ENCODE peak calls at places on chromosome 15, in nine cellular contexts. W is A549; O is Panc1; Y is WTC11; Q is CD4-positive, alpha-beta T cell; R is mucosa of gallbladder; P is mesothelial cell of epicardium; K is fibroblast of the conjunctiva; C is effector CD4-positive, alpha-beta T cell. A is an unnamed sample.

GRCh38 chr15:72983812-72984211 is 68.5 kb upstream of the NEO1 start:
- DNase-seq in W (no peak), O (no peak), Y (no peak), Q (no peak), R (no peak), P (no peak), K (no peak), C (no peak), A (no peak)

GRCh38 chr15:84594617-84595290 is 6.1 kb upstream of the ZSCAN2 start:
- DNase-seq in W (no peak), O (no peak), Y (no peak), Q (no peak), R (no peak), P (no peak), K (no peak), C (no peak), A (no peak)

GRCh38 chr15:70099966-70100494 is 2.3 kb upstream of the TLE3 start:
- DNase-seq in W (peak; percentile 33), O (no peak), Y (no peak), Q (no peak), R (no peak), P (no peak), K (no peak), C (no peak), A (no peak)

GRCh38 chr15:34214135-34214534 is 4.2 kb upstream of the KATNBL1 start:
- DNase-seq in W (no peak), O (no peak), Y (peak; percentile 50), Q (no peak), R (no peak), P (no peak), K (no peak), C (no peak), A (no peak)

GRCh38 chr15:79128556-79128955 is 38.0 kb upstream of the RASGRF1 start:
- DNase-seq in W (no peak), O (no peak), Y (no peak), Q (no peak), R (no peak), P (no peak), K (no peak), C (no peak), A (no peak)

GRCh38 chr15:86911022-86911421 is 831.4 kb downstream of the AGBL1 start:
- DNase-seq in W (no peak), O (no peak), Y (no peak), Q (no peak), R (no peak), P (no peak), K (no peak), C (no peak), A (no peak)

GRCh38 chr15:74108111-74108510 is 22.3 kb upstream of the ISLR2 start:
- DNase-seq in W (no peak), O (no peak), Y (no peak), Q (no peak), R (no peak), P (no peak), K (no peak), C (no peak), A (no peak)

GRCh38 chr15:80234883-80235282 is 17.1 kb downstream of the CTXND1 start:
- DNase-seq in W (peak; percentile 58), O (no peak), Y (peak; percentile 71), Q (peak; percentile 25), R (no peak), P (no peak), K (no peak), C (peak; percentile 6), A (no peak)

GRCh38 chr15:68210821-68211655 is 5.9 kb upstream of the CALML4 start:
- DNase-seq in W (peak; percentile 42), O (no peak), Y (peak; percentile 87), Q (peak; percentile 48), R (peak; percentile 46), P (peak; percentile 72), K (no peak), C (peak; percentile 33), A (peak; percentile 21)

GRCh38 chr15:75731248-75732100 is 18.8 kb upstream of the CSPG4 start:
- DNase-seq in W (no peak), O (no peak), Y (peak; percentile 40), Q (no peak), R (no peak), P (no peak), K (no peak), C (no peak), A (no peak)

GRCh38 chr15:95495033-95495541 is 835.4 kb upstream of the NR2F2 start:
- DNase-seq in W (no peak), O (no peak), Y (no peak), Q (no peak), R (no peak), P (no peak), K (no peak), C (no peak), A (no peak)

GRCh38 chr15:73934281-73934680 is 8.0 kb downstream of the LOXL1 start:
- DNase-seq in W (no peak), O (no peak), Y (no peak), Q (no peak), R (peak; percentile 42), P (no peak), K (no peak), C (no peak), A (no peak)

GRCh38 chr15:100902436-100903190 is 16.5 kb upstream of the LRRK1 start:
- DNase-seq in W (no peak), O (no peak), Y (no peak), Q (no peak), R (peak; percentile 58), P (no peak), K (peak; percentile 80), C (no peak), A (peak; percentile 70)

GRCh38 chr15:85582076-85582718 is 201.8 kb downstream of the AKAP13 start:
- DNase-seq in W (no peak), O (no peak), Y (no peak), Q (peak; percentile 38), R (peak; percentile 56), P (no peak), K (no peak), C (peak; percentile 39), A (no peak)

GRCh38 chr15:42510258-42511009 is 15.0 kb downstream of the SNAP23 start:
- DNase-seq in W (no peak), O (no peak), Y (no peak), Q (no peak), R (no peak), P (no peak), K (no peak), C (no peak), A (no peak)

GRCh38 chr15:52734329-52734728 is 55.1 kb upstream of the ATOSA start:
- DNase-seq in W (no peak), O (no peak), Y (no peak), Q (no peak), R (no peak), P (no peak), K (peak; percentile 27), C (no peak), A (no peak)

GRCh38 chr15:59662260-59662659 is 4.9 kb upstream of the GTF2A2 start:
- DNase-seq in W (no peak), O (no peak), Y (no peak), Q (no peak), R (no peak), P (no peak), K (peak; percentile 27), C (no peak), A (no peak)

GRCh38 chr15:89826671-89827655 is 12.3 kb upstream of the ANPEP start:
- DNase-seq in W (no peak), O (no peak), Y (no peak), Q (no peak), R (no peak), P (no peak), K (no peak), C (no peak), A (no peak)

GRCh38 chr15:63891079-63891762 is 57.5 kb upstream of the HERC1 start:
- DNase-seq in W (peak; percentile 87), O (peak; percentile 74), Y (peak; percentile 90), Q (peak; percentile 71), R (peak; percentile 82), P (peak; percentile 84), K (peak; percentile 39), C (peak; percentile 67), A (no peak)

GRCh38 chr15:27449041-27449440 is 478.1 kb downstream of the GABRG3 start:
- DNase-seq in W (no peak), O (no peak), Y (no peak), Q (no peak), R (peak; percentile 19), P (no peak), K (no peak), C (no peak), A (no peak)

GRCh38 chr15:26864664-26865191 is 2.1 kb upstream of the GABRA5 start:
- DNase-seq in W (peak; percentile 85), O (no peak), Y (peak; percentile 60), Q (no peak), R (peak; percentile 45), P (peak; percentile 55), K (peak; percentile 16), C (no peak), A (peak; percentile 56)

GRCh38 chr15:73942751-73943270 is 16.5 kb downstream of the LOXL1 start:
- DNase-seq in W (no peak), O (no peak), Y (no peak), Q (no peak), R (no peak), P (no peak), K (no peak), C (no peak), A (no peak)

GRCh38 chr15:38507570-38507969 is 53.6 kb downstream of the FAM98B start:
- DNase-seq in W (no peak), O (no peak), Y (no peak), Q (no peak), R (no peak), P (no peak), K (no peak), C (no peak), A (no peak)

GRCh38 chr15:91291673-91292072 is 191.6 kb downstream of the SV2B start:
- DNase-seq in W (peak; percentile 37), O (no peak), Y (peak; percentile 23), Q (no peak), R (no peak), P (no peak), K (no peak), C (no peak), A (no peak)

GRCh38 chr15:68537097-68537496 is 41.7 kb upstream of the CORO2B start:
- DNase-seq in W (no peak), O (no peak), Y (no peak), Q (no peak), R (no peak), P (no peak), K (no peak), C (no peak), A (no peak)

GRCh38 chr15:49225572-49226281 is 55.7 kb downstream of the GALK2 start:
- DNase-seq in W (peak; percentile 33), O (no peak), Y (peak; percentile 80), Q (no peak), R (no peak), P (no peak), K (no peak), C (no peak), A (no peak)